ENCODE peak calls at places on chromosomes 12 and 14, in five cellular contexts. One of them, this sample, is unnamed. For H3K4me1, the result is how much of the 10 kb centered on the place peaks cover.

GRCh38 chr12:6276936-6277615 is 33.4 kb upstream of the PLEKHG6 start:
- DNase-seq in K562: no peak
- DNase-seq in tibial artery: no peak
- DNase-seq in neural progenitor cell: peak
- DNase-seq in Karpas-422: no peak
- DNase-seq in this sample: no peak

GRCh38 chr12:132238487-132239248 is 90.7 kb downstream of the GALNT9 start:
- DNase-seq in neural progenitor cell: no peak
- DNase-seq in tibial artery: no peak
- DNase-seq in K562: no peak
- DNase-seq in Karpas-422: peak
- DNase-seq in this sample: no peak

GRCh38 chr14:35992816-35993511 is 166.8 kb downstream of the BRMS1L start:
- DNase-seq in Karpas-422: peak
- DNase-seq in tibial artery: no peak
- DNase-seq in K562: no peak
- DNase-seq in neural progenitor cell: no peak
- DNase-seq in this sample: no peak

GRCh38 chr14:30210630-30211029 is 283.0 kb upstream of the PRKD1 start:
- DNase-seq in Karpas-422: no peak
- DNase-seq in tibial artery: no peak
- DNase-seq in neural progenitor cell: no peak
- DNase-seq in K562: no peak
- DNase-seq in this sample: no peak

GRCh38 chr12:65895759-65896656 is 71.7 kb downstream of the HMGA2 start:
- DNase-seq in neural progenitor cell: peak
- DNase-seq in K562: no peak
- DNase-seq in Karpas-422: no peak
- DNase-seq in tibial artery: no peak
- DNase-seq in this sample: no peak

GRCh38 chr14:95220663-95221231 is 63.4 kb upstream of the DICER1 start:
- DNase-seq in neural progenitor cell: peak
- DNase-seq in K562: no peak
- DNase-seq in tibial artery: no peak
- DNase-seq in Karpas-422: no peak
- DNase-seq in this sample: no peak

GRCh38 chr12:5768171-5768879 is 176.7 kb downstream of the ANO2 start:
- DNase-seq in neural progenitor cell: no peak
- DNase-seq in K562: no peak
- DNase-seq in Karpas-422: no peak
- DNase-seq in tibial artery: peak
- DNase-seq in this sample: no peak

GRCh38 chr14:98867726-98868125 is 404.3 kb downstream of the BCL11B start:
- DNase-seq in neural progenitor cell: no peak
- DNase-seq in Karpas-422: no peak
- DNase-seq in K562: no peak
- DNase-seq in tibial artery: no peak
- DNase-seq in this sample: no peak

GRCh38 chr14:72222046-72222445 is 289.8 kb downstream of the RGS6 start:
- DNase-seq in tibial artery: no peak
- DNase-seq in neural progenitor cell: no peak
- DNase-seq in K562: no peak
- DNase-seq in Karpas-422: no peak
- DNase-seq in this sample: no peak

GRCh38 chr12:4736048-4736447 is 15.8 kb downstream of the GALNT8 start:
- DNase-seq in K562: no peak
- DNase-seq in Karpas-422: no peak
- DNase-seq in tibial artery: no peak
- DNase-seq in neural progenitor cell: no peak
- DNase-seq in this sample: no peak

GRCh38 chr12:48712209-48712608 is 4.3 kb downstream of the CCNT1 start:
- DNase-seq in neural progenitor cell: no peak
- DNase-seq in K562: no peak
- DNase-seq in Karpas-422: no peak
- DNase-seq in tibial artery: no peak
- DNase-seq in this sample: no peak

GRCh38 chr12:22130671-22131070 is 84.7 kb downstream of the CMAS start:
- DNase-seq in K562: no peak
- DNase-seq in Karpas-422: no peak
- DNase-seq in neural progenitor cell: no peak
- DNase-seq in tibial artery: no peak
- DNase-seq in this sample: no peak

DNA sequence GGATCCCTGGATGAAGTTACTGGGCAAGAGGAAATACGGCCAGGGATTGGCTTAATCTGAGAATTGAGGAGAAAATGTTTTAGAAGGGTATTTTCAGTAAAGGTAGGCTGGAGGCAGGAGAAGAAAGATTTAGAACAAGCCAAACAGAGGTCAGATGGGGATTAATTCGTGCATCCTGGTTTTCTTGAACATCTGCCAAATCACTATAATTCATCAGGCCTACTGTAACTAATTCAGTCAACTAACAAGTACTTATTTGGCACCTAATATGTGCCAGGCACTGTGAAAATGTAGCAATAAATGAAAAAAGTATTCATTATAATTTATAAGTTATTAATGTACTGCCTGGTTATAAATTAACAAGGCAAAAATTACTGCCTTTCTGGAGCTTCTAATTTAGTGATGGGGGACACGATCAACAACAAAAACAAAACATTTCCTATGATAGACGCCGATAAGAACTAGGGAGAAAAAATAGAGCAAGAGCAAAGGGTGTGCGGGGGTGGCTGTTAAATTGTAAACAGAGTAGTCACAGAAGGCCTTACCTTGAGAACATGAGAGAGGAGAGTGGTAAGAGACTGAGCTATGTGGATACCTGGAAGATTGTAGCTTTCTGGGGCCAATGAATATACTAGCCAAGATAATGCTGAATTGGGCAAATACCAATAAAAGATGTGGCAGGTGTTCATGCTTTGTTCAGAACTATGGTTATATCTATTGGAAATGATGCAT is 34.1 kb downstream of the DUSP16 start:
- DNase-seq in Karpas-422: no peak
- DNase-seq in neural progenitor cell: no peak
- DNase-seq in K562: no peak
- DNase-seq in tibial artery: no peak
- DNase-seq in this sample: no peak
- H3K4me1 ChIP-seq in Karpas-422: under half
- H3K4me1 ChIP-seq in neural progenitor cell: under half
- H3K4me1 ChIP-seq in K562: under half
- H3K4me1 ChIP-seq in tibial artery: under half
- H3K4me1 ChIP-seq in this sample: under half

DNA sequence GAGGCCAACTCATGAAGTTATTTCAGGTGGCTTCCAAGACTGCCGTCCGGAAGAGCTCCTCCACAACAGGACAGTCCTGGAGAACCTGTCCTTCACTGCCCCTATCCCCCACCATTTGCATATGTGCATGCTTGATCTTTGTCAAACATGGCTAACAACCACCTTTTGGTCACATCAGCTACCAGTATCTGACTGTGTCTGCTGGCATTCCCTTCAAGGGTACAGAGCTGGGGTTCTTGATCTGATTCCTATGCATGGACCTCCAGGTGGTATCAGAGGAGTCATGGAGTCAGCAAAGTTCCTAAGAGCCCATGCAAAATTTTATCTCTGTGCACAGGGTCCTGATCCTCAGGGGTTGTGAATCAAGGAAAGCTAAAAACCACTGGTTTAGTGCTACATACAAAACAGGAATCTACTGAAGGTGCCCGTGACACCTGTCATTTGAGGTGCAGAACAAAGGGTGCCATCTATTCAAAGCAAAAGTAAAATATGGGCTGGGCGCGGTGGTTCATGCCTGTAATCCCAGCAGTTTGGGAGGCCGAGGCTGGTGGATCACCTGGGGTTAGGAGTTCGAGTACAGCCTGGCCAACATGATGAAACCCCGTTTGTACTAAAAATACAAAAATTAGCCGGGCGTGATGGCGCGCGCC is 3.8 kb downstream of the PPTC7 start:
- DNase-seq in neural progenitor cell: no peak
- DNase-seq in K562: no peak
- DNase-seq in Karpas-422: no peak
- DNase-seq in tibial artery: no peak
- DNase-seq in this sample: no peak
- H3K27ac ChIP-seq in neural progenitor cell: no peak
- H3K27ac ChIP-seq in K562: peak
- H3K27ac ChIP-seq in Karpas-422: peak
- H3K27ac ChIP-seq in tibial artery: no peak
- H3K27ac ChIP-seq in this sample: peak

DNA sequence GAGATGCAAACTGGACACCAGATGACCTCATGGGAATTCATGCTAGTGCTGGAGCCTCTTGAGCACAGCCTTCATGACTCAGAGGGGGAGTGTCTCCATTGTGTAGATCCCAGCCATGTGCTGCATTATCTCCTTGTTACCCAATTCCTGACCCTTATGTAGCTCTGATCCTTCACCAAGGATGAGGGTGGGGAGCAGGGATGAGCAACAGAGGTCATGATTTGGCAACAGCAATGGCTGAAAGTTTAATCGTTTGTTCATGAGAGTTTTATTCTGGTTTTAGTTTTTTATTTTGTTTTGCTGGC is 9.5 kb upstream of the BDKRB1 start:
- DNase-seq in tibial artery: peak
- DNase-seq in K562: no peak
- DNase-seq in neural progenitor cell: no peak
- DNase-seq in Karpas-422: no peak
- DNase-seq in this sample: no peak
- H3K4me1 ChIP-seq in tibial artery: under half
- H3K4me1 ChIP-seq in K562: under half
- H3K4me1 ChIP-seq in neural progenitor cell: under half
- H3K4me1 ChIP-seq in Karpas-422: under half
- H3K4me1 ChIP-seq in this sample: under half

DNA sequence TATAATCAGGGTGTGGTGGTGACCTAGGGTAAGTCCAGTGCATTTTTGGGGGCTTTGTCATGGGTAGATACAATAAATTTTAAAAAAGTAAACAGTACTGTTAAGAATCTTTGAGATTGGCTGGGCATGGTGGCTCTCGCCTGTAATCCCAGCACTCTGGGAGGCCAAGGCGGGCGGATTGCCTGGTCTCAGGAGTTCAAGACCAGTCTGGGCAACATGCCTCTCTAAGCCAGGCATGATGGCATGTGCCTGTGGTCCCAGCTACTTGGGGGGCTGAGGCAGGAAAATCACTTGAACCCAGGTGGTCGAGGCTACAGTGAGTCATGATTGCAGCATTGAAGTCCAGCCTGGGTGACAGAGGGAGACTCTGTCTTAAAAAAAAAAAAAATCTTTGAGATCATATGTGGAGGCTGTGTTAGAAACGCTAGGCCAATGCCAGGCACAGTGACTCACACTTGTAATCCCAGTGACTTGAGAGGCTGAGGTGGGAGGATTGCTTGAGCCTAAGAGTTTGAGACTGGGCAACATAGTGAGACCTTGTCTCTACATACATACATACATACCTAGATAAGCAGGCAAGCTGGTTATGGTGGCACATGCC is 67.7 kb downstream of the PRKCH start:
- DNase-seq in K562: no peak
- DNase-seq in Karpas-422: no peak
- DNase-seq in neural progenitor cell: no peak
- DNase-seq in tibial artery: no peak
- DNase-seq in this sample: no peak
- H3K27ac ChIP-seq in K562: no peak
- H3K27ac ChIP-seq in Karpas-422: peak
- H3K27ac ChIP-seq in neural progenitor cell: no peak
- H3K27ac ChIP-seq in tibial artery: no peak
- H3K27ac ChIP-seq in this sample: peak

GRCh38 chr14:54652890-54653201 is 85.9 kb downstream of the SAMD4A start:
- DNase-seq in tibial artery: no peak
- DNase-seq in neural progenitor cell: no peak
- DNase-seq in K562: no peak
- DNase-seq in Karpas-422: no peak
- DNase-seq in this sample: no peak

GRCh38 chr14:54653764-54654469 is 87.0 kb downstream of the SAMD4A start:
- DNase-seq in K562: no peak
- DNase-seq in neural progenitor cell: peak
- DNase-seq in tibial artery: peak
- DNase-seq in Karpas-422: no peak
- DNase-seq in this sample: no peak

GRCh38 chr14:54651649-54652048 is 84.7 kb downstream of the SAMD4A start:
- DNase-seq in neural progenitor cell: no peak
- DNase-seq in K562: no peak
- DNase-seq in Karpas-422: no peak
- DNase-seq in tibial artery: no peak
- DNase-seq in this sample: no peak

GRCh38 chr14:54652188-54652889 is 85.4 kb downstream of the SAMD4A start:
- DNase-seq in Karpas-422: no peak
- DNase-seq in tibial artery: peak
- DNase-seq in K562: no peak
- DNase-seq in neural progenitor cell: peak
- DNase-seq in this sample: no peak

DNA sequence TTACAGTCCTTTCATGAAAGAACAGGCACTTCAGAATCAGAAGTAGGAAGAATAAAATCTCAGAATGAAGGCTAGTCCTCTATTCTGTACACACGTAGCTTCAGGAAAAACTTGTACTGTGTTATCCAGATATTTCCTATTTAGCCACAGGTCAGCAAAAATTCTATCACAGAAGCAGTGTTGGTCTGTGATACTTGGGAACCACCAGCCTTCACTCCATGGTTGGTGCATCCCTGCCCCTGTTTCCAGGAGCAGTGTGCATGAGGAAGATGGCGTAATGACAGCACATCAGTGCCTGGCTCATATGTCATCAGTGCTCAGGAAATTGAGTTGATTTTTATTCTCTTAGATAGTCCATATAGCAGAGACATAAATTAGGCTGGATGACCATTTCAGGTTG is 87.7 kb downstream of the SAMD4A start:
- DNase-seq in tibial artery: no peak
- DNase-seq in Karpas-422: no peak
- DNase-seq in neural progenitor cell: no peak
- DNase-seq in K562: no peak
- DNase-seq in this sample: no peak
- H3K4me1 ChIP-seq in tibial artery: under half
- H3K4me1 ChIP-seq in Karpas-422: under half
- H3K4me1 ChIP-seq in neural progenitor cell: under half
- H3K4me1 ChIP-seq in K562: under half
- H3K4me1 ChIP-seq in this sample: under half

GRCh38 chr14:104931771-104932675 is 7.3 kb downstream of the PLD4 start:
- DNase-seq in neural progenitor cell: peak
- DNase-seq in Karpas-422: no peak
- DNase-seq in tibial artery: peak
- DNase-seq in K562: no peak
- DNase-seq in this sample: no peak
- H3K27ac ChIP-seq in neural progenitor cell: no peak
- H3K27ac ChIP-seq in Karpas-422: no peak
- H3K27ac ChIP-seq in tibial artery: peak
- H3K27ac ChIP-seq in K562: no peak
- H3K27ac ChIP-seq in this sample: no peak